ENCODE peak calls at places on chromosomes 13 and 19, in six cellular contexts. I is left cardiac atrium; A is putamen; V is HS-27A; N is activated CD4-positive, alpha-beta T cell treated with anti-CD3 and anti-CD28 coated beads, Interleukin-2, amount 50 U/mL, for 1 hour; H is progenitor cell of endocrine pancreas. Y is an unnamed sample.

GRCh38 chr13:57637515-57637914 is 6.0 kb downstream of the PCDH17 start:
- DNase-seq in I (no peak), A (no peak), V (no peak), N (no peak), H (no peak), Y (no peak)

GRCh38 chr13:42876810-42877550 is 95.6 kb downstream of the FAM216B start:
- DNase-seq in I (no peak), A (no peak), V (no peak), N (no peak), H (no peak), Y (no peak)

GRCh38 chr19:41951686-41952172 is 7.4 kb downstream of the RABAC1 start:
- DNase-seq in I (peak), A (peak), V (peak), N (peak), H (peak), Y (peak)

GRCh38 chr19:34253711-34254551 is 423 bp upstream of the GARRE1 start:
- DNase-seq in I (peak), A (peak), V (no peak), N (no peak), H (peak), Y (peak)

GRCh38 chr19:2275588-2276428 is 6.2 kb downstream of the PEAK3 start:
- DNase-seq in I (peak), A (no peak), V (no peak), N (no peak), H (no peak), Y (no peak)

GRCh38 chr13:49240017-49240416 is 7.7 kb upstream of the CDADC1 start:
- DNase-seq in I (no peak), A (no peak), V (no peak), N (peak), H (no peak), Y (no peak)

GRCh38 chr19:33294058-33294798 is 8.1 kb downstream of the CEBPA start:
- DNase-seq in I (no peak), A (no peak), V (no peak), N (no peak), H (no peak), Y (no peak)

GRCh38 chr19:57682226-57682766 is 519 bp downstream of the ZNF551 start:
- DNase-seq in I (no peak), A (no peak), V (no peak), N (no peak), H (no peak), Y (no peak)

GRCh38 chr19:7366701-7367420 is 18.1 kb downstream of the ARHGEF18 start:
- DNase-seq in I (no peak), A (no peak), V (no peak), N (no peak), H (no peak), Y (no peak)

GRCh38 chr19:56476671-56477428 is at the start of gene ZNF667:
- DNase-seq in I (peak), A (peak), V (no peak), N (no peak), H (no peak), Y (no peak)

GRCh38 chr13:108618233-108618632 is 11.2 kb upstream of the MYO16 start:
- DNase-seq in I (no peak), A (no peak), V (no peak), N (no peak), H (no peak), Y (no peak)

GRCh38 chr13:23817833-23818232 is 71.4 kb downstream of the MIPEP start:
- DNase-seq in I (no peak), A (no peak), V (no peak), N (no peak), H (no peak), Y (no peak)

GRCh38 chr19:3368848-3369336 is 2.5 kb downstream of the NFIC start:
- DNase-seq in I (no peak), A (no peak), V (no peak), N (no peak), H (no peak), Y (no peak)

GRCh38 chr19:10998045-10998533 is 37.3 kb downstream of the SMARCA4 start:
- DNase-seq in I (peak), A (no peak), V (no peak), N (no peak), H (no peak), Y (no peak)

GRCh38 chr13:50080158-50080855 is 65.1 kb downstream of the KCNRG start:
- DNase-seq in I (no peak), A (peak), V (peak), N (peak), H (no peak), Y (peak)

GRCh38 chr13:34156841-34157365 is 339.0 kb downstream of the RFC3 start:
- DNase-seq in I (peak), A (peak), V (peak), N (no peak), H (peak), Y (no peak)

GRCh38 chr19:17311455-17312248 is 2.3 kb downstream of the DDA1 start:
- DNase-seq in I (no peak), A (no peak), V (no peak), N (no peak), H (no peak), Y (no peak)

GRCh38 chr19:3054972-3055740 is 7.1 kb downstream of the TLE5 start:
- DNase-seq in I (no peak), A (peak), V (no peak), N (no peak), H (no peak), Y (no peak)

GRCh38 chr13:82275644-82276043 is 1606.6 kb downstream of the SLITRK1 start:
- DNase-seq in I (no peak), A (no peak), V (no peak), N (no peak), H (no peak), Y (no peak)

GRCh38 chr13:41709511-41709910 is 251.4 kb downstream of the VWA8 start:
- DNase-seq in I (no peak), A (no peak), V (no peak), N (no peak), H (no peak), Y (no peak)

GRCh38 chr13:95754069-95754468 is 77.1 kb downstream of the DNAJC3 start:
- DNase-seq in I (no peak), A (no peak), V (no peak), N (no peak), H (no peak), Y (no peak)

GRCh38 chr19:4694211-4694987 is 24.3 kb upstream of the MYDGF start:
- DNase-seq in I (no peak), A (peak), V (peak), N (no peak), H (no peak), Y (no peak)

GRCh38 chr19:16587031-16588023 is 15.1 kb upstream of the SLC35E1 start:
- DNase-seq in I (no peak), A (no peak), V (no peak), N (peak), H (no peak), Y (peak)

Y was measured in cardiac septum.